ENCODE peak calls at places on chromosome 10, in five cellular contexts. T, P, J, V and N are unnamed samples. For H3K79me2, the result is how much of the 10 kb centered on the place peaks cover.

GRCh38 chr10:84008878-84009277 is 130.4 kb upstream of the GHITM start:
- DNase-seq in T (no peak), P (no peak), J (no peak), V (peak), N (peak)

GRCh38 chr10:24012249-24012803 is 196.6 kb upstream of the KIAA1217 start:
- DNase-seq in T (no peak), P (no peak), J (no peak), V (no peak), N (no peak)

GRCh38 chr10:82277591-82277990 is 402.6 kb downstream of the NRG3 start:
- DNase-seq in T (no peak), P (no peak), J (no peak), V (no peak), N (no peak)

GRCh38 chr10:119325131-119325530 is 117.8 kb downstream of the GRK5 start:
- DNase-seq in T (no peak), P (no peak), J (no peak), V (no peak), N (no peak)

GRCh38 chr10:74738985-74739567 is 87.3 kb upstream of the KAT6B start:
- DNase-seq in T (peak), P (peak), J (no peak), V (peak), N (no peak)

GRCh38 chr10:127195571-127196226 is 692 bp downstream of the INSYN2A start:
- DNase-seq in T (no peak), P (no peak), J (no peak), V (no peak), N (peak)

GRCh38 chr10:36730316-36730715 is 395.1 kb upstream of the ANKRD30A start:
- DNase-seq in T (no peak), P (no peak), J (no peak), V (no peak), N (no peak)

GRCh38 chr10:100020883-100021248 is 11.1 kb upstream of the DNMBP start:
- DNase-seq in T (no peak), P (no peak), J (no peak), V (no peak), N (no peak)

GRCh38 chr10:5551531-5552375 is 27.0 kb downstream of the CALML3 start:
- DNase-seq in T (no peak), P (peak), J (no peak), V (peak), N (no peak)

GRCh38 chr10:103763374-103764202 is 91.8 kb downstream of the SH3PXD2A start:
- DNase-seq in T (no peak), P (no peak), J (no peak), V (peak), N (no peak)

GRCh38 chr10:73964743-73965142 is 33.2 kb upstream of the VCL start:
- DNase-seq in T (no peak), P (no peak), J (no peak), V (no peak), N (no peak)

GRCh38 chr10:25797888-25798429 is 136.1 kb upstream of the MYO3A start:
- DNase-seq in T (no peak), P (no peak), J (no peak), V (no peak), N (no peak)
- TF ChIP-seq TAF1 in T (no peak), P (no peak), J (no peak), V (no peak), N (no peak)

GRCh38 chr10:85864866-85865526 is 501.6 kb downstream of the GRID1 start:
- DNase-seq in T (no peak), P (no peak), J (no peak), V (no peak), N (no peak)
- H3K79me2 ChIP-seq in T (under half), P (under half), J (under half), V (under half), N (under half)

GRCh38 chr10:33211123-33211878 is 123.2 kb downstream of the NRP1 start:
- DNase-seq in T (no peak), P (no peak), J (no peak), V (no peak), N (peak)
- TF ChIP-seq TAF1 in T (no peak), P (no peak), J (no peak), V (no peak), N (no peak)

DNA sequence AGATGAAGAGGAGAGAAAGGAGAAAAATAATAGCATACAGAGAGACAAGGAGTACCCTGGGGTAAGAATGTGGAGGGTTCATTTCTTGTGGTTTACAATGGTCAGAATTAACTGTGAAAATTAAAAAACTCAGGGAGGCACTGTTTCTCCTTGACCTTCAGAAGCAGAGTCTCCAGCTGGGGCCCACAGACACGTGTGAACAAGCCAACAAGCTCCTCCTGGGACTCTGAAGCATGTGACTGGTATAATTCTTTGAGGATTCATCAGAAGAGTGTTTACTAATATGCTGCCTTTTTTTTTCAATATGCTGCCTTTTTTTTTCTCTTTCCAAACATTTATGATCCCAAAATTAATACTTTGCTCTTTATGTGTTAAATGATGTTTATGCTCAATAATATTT is 134.6 kb upstream of the RHOBTB1 start:
- DNase-seq in T (no peak), P (no peak), J (no peak), V (no peak), N (no peak)
- H3K79me2 ChIP-seq in T (under half), P (under half), J (under half), V (under half), N (under half)

GRCh38 chr10:30241422-30242110 is 107.5 kb downstream of the MTPAP start:
- DNase-seq in T (no peak), P (no peak), J (no peak), V (no peak), N (no peak)

GRCh38 chr10:30233186-30233958 is 115.7 kb downstream of the MTPAP start:
- DNase-seq in T (no peak), P (no peak), J (no peak), V (no peak), N (no peak)

DNA sequence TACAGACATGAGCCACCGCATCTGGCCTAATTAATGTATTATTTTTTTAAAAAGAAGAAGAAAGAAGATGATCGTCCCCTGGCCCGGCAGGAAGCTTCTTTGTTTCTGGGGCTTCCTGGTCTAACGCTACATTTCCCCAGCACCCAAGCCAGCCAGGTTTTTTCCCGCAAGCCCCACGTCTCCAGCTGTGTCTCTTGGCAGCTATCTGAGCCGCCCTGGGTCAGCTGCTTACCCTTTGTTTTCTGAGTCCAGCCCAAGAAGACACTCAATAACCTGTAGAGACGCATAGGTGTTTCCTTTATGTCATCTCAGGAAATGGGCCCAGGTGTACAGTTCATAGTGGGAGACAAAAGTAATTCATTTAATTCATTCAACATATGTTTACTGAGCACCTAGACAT is 110.2 kb downstream of the MTPAP start:
- DNase-seq in T (no peak), P (no peak), J (no peak), V (no peak), N (no peak)
- TF ChIP-seq TAF1 in T (no peak), P (no peak), J (no peak), V (no peak), N (no peak)

DNA sequence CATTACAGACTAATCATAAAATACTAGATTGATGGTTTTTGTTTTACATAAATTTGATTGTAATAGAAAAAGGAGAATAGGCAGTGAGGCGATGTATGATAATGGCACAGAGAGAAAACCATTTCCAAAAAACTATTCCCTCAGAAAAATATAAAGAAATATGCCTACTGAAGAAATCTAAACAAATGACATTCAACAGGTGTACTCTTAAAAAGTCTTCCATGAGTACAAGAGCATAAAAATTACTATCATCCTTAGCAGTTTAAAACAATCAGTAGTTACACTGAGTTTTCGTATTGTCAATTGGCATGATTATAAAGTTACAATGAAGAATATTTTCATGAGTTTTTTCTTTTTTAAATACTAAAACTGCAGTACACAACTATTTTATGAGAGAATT is 75.0 kb downstream of the ARHGAP12 start:
- DNase-seq in T (no peak), P (no peak), J (no peak), V (no peak), N (no peak)
- H3K79me2 ChIP-seq in T (half or more), P (under half), J (under half), V (under half), N (half or more)

GRCh38 chr10:72186213-72186612 is 29.6 kb upstream of the ANAPC16 start:
- DNase-seq in T (no peak), P (no peak), J (no peak), V (no peak), N (no peak)
- TF ChIP-seq TAF1 in T (no peak), P (no peak), J (no peak), V (no peak), N (no peak)